ENCODE peak calls at places on chromosomes 6 and 20, in ten cellular contexts. F, K, H, Z, I, W, O, Y, L and A are unnamed samples.

GRCh38 chr6:92757926-92758325 is 661.4 kb downstream of the EPHA7 start:
- DNase-seq in F (no peak), K (no peak), H (no peak), Z (no peak), I (no peak), W (no peak), O (no peak), Y (no peak), L (no peak), A (no peak)

GRCh38 chr6:16760536-16761468 is at the start of gene ATXN1:
- DNase-seq in F (peak; percentile 54), K (no peak), H (peak; percentile 77), Z (no peak), I (peak; percentile 44), W (peak; percentile 81), O (peak; percentile 67), Y (no peak), L (peak; percentile 73), A (peak; percentile 69)

GRCh38 chr6:153312633-153313032 is 181.6 kb upstream of the RGS17 start:
- DNase-seq in F (peak; percentile 9), K (peak; percentile 63), H (peak; percentile 12), Z (peak; percentile 25), I (no peak), W (peak; percentile 79), O (no peak), Y (peak; percentile 84), L (peak; percentile 78), A (peak; percentile 39)

GRCh38 chr6:128725271-128726233 is 157.4 kb upstream of the LAMA2 start:
- DNase-seq in F (peak; percentile 50), K (no peak), H (peak; percentile 11), Z (peak; percentile 47), I (no peak), W (peak; percentile 59), O (no peak), Y (peak; percentile 17), L (peak; percentile 62), A (peak; percentile 79)

GRCh38 chr6:87430499-87430898 is 22.7 kb downstream of the CFAP206 start:
- DNase-seq in F (no peak), K (no peak), H (no peak), Z (no peak), I (no peak), W (no peak), O (no peak), Y (no peak), L (no peak), A (peak; percentile 12)

GRCh38 chr6:52157301-52157930 is 28.8 kb upstream of the IL17A start:
- DNase-seq in F (no peak), K (no peak), H (no peak), Z (peak; percentile 13), I (no peak), W (no peak), O (no peak), Y (no peak), L (no peak), A (no peak)

GRCh38 chr6:30820196-30820595 is 64.1 kb upstream of the DDR1 start:
- DNase-seq in F (no peak), K (no peak), H (peak; percentile 76), Z (peak; percentile 81), I (no peak), W (no peak), O (no peak), Y (no peak), L (no peak), A (no peak)

GRCh38 chr20:635028-635427 is 18.0 kb downstream of the SRXN1 start:
- DNase-seq in F (no peak), K (no peak), H (no peak), Z (no peak), I (no peak), W (no peak), O (no peak), Y (no peak), L (no peak), A (no peak)

GRCh38 chr6:146664871-146665270 is 66.1 kb downstream of the ADGB start:
- DNase-seq in F (no peak), K (no peak), H (no peak), Z (peak; percentile 2), I (no peak), W (no peak), O (no peak), Y (no peak), L (no peak), A (no peak)

GRCh38 chr6:33252758-33253157 is 18.9 kb downstream of the VPS52 start:
- DNase-seq in F (no peak), K (no peak), H (no peak), Z (peak; percentile 53), I (no peak), W (no peak), O (no peak), Y (no peak), L (no peak), A (no peak)

GRCh38 chr6:6909111-6909510 is 198.7 kb upstream of the RREB1 start:
- DNase-seq in F (no peak), K (no peak), H (no peak), Z (no peak), I (no peak), W (no peak), O (no peak), Y (no peak), L (no peak), A (no peak)

GRCh38 chr20:61798632-61799031 is 267.0 kb downstream of the TAF4 start:
- DNase-seq in F (no peak), K (no peak), H (no peak), Z (no peak), I (no peak), W (no peak), O (no peak), Y (no peak), L (peak; percentile 57), A (no peak)

GRCh38 chr6:124741341-124741740 is 220.9 kb upstream of the RNF217 start:
- DNase-seq in F (no peak), K (no peak), H (no peak), Z (no peak), I (no peak), W (no peak), O (no peak), Y (no peak), L (no peak), A (no peak)

GRCh38 chr20:13638162-13638495 is 603 bp downstream of the TASP1 start:
- DNase-seq in F (no peak), K (peak; percentile 13), H (peak; percentile 11), Z (peak; percentile 38), I (no peak), W (no peak), O (no peak), Y (no peak), L (peak; percentile 63), A (peak; percentile 63)

GRCh38 chr6:100915876-100916275 is 34.7 kb upstream of the ASCC3 start:
- DNase-seq in F (no peak), K (no peak), H (no peak), Z (no peak), I (no peak), W (no peak), O (no peak), Y (no peak), L (no peak), A (no peak)

GRCh38 chr6:160010067-160010466 is 41.2 kb downstream of the IGF2R start:
- DNase-seq in F (no peak), K (no peak), H (no peak), Z (peak; percentile 82), I (no peak), W (no peak), O (no peak), Y (no peak), L (no peak), A (no peak)

GRCh38 chr6:6351626-6352025 is 31.2 kb upstream of the F13A1 start:
- DNase-seq in F (no peak), K (no peak), H (no peak), Z (no peak), I (no peak), W (no peak), O (no peak), Y (no peak), L (no peak), A (peak; percentile 15)

GRCh38 chr6:43391448-43392031 is 22.1 kb upstream of the ZNF318 start:
- DNase-seq in F (no peak), K (no peak), H (no peak), Z (no peak), I (peak; percentile 35), W (no peak), O (no peak), Y (no peak), L (no peak), A (no peak)

GRCh38 chr20:13430346-13431002 is 208.3 kb downstream of the TASP1 start:
- DNase-seq in F (no peak), K (no peak), H (no peak), Z (no peak), I (no peak), W (no peak), O (no peak), Y (no peak), L (no peak), A (no peak)